ENCODE peak calls at places on chromosomes 6 and 20, in ten cellular contexts. H, Y, O, C, L, M, N, D, S and R are unnamed samples.

GRCh38 chr6:1586256-1586655 is 23.5 kb upstream of the FOXC1 start:
- DNase-seq in O (no peak), H (no peak), L (no peak), Y (no peak), S (no peak), C (no peak), M (no peak), D (no peak), N (no peak), R (no peak)

GRCh38 chr6:108737594-108738546 is 110.4 kb upstream of the ARMC2 start:
- DNase-seq in L (no peak), O (no peak), S (no peak), Y (peak; percentile 89), N (peak; percentile 3), C (peak; percentile 86), H (no peak), D (peak; percentile 18), M (no peak), R (no peak)

GRCh38 chr20:53180928-53181362 is 208.8 kb downstream of the TSHZ2 start:
- DNase-seq in S (no peak), N (no peak), O (no peak), D (no peak), L (no peak), Y (no peak), H (no peak), M (no peak), C (no peak), R (no peak)

GRCh38 chr20:34390769-34391447 is 27.8 kb downstream of the ITCH start:
- DNase-seq in N (peak; percentile 51), C (peak; percentile 85), M (no peak), D (no peak), H (no peak), Y (peak; percentile 72), S (no peak), O (no peak), L (no peak), R (no peak)

GRCh38 chr20:5990946-5991345 is 40.5 kb downstream of the MCM8 start:
- DNase-seq in D (no peak), N (no peak), S (no peak), C (no peak), L (no peak), Y (no peak), M (no peak), H (no peak), O (no peak), R (no peak)

GRCh38 chr6:21971540-21971939 is 325.3 kb downstream of the PRL start:
- DNase-seq in Y (no peak), L (no peak), H (no peak), D (no peak), N (no peak), S (no peak), C (no peak), M (peak; percentile 43), O (no peak), R (no peak)

GRCh38 chr6:160737934-160738333 is 35.9 kb downstream of the PLG start:
- DNase-seq in S (no peak), Y (no peak), D (no peak), O (no peak), M (no peak), H (no peak), C (no peak), N (no peak), L (no peak), R (no peak)

GRCh38 chr6:73696990-73697651 is 1.1 kb downstream of the CD109 start:
- DNase-seq in L (no peak), M (no peak), Y (no peak), N (no peak), C (no peak), H (no peak), O (no peak), S (no peak), D (no peak), R (no peak)

GRCh38 chr20:46688151-46689081 is 828 bp downstream of the TP53RK start:
- DNase-seq in M (no peak), H (no peak), Y (peak; percentile 50), C (no peak), D (no peak), L (no peak), S (no peak), N (no peak), O (no peak), R (peak; percentile 29)

GRCh38 chr6:169160091-169160854 is 93.4 kb downstream of the THBS2 start:
- DNase-seq in O (no peak), D (no peak), H (no peak), Y (no peak), S (no peak), N (no peak), M (no peak), L (no peak), C (no peak), R (no peak)

GRCh38 chr6:36793913-36794703 is 45.1 kb downstream of the CPNE5 start:
- DNase-seq in C (no peak), L (peak; percentile 59), H (no peak), M (no peak), D (no peak), O (no peak), N (no peak), Y (no peak), S (no peak), R (peak; percentile 74)

GRCh38 chr6:6825986-6826901 is 237.7 kb downstream of the LY86 start:
- DNase-seq in D (peak; percentile 64), O (no peak), Y (no peak), S (peak; percentile 90), H (no peak), N (no peak), M (no peak), C (no peak), L (no peak), R (peak; percentile 33)

GRCh38 chr6:46042355-46042999 is 26.8 kb upstream of the CLIC5 start:
- DNase-seq in N (no peak), L (no peak), C (peak; percentile 58), S (no peak), O (peak; percentile 16), M (peak; percentile 13), D (no peak), Y (peak; percentile 34), H (peak; percentile 73), R (peak; percentile 27)

GRCh38 chr6:27871919-27872633 is 40.1 kb downstream of the OR2B2 start:
- DNase-seq in L (peak; percentile 93), S (peak; percentile 90), O (peak; percentile 85), M (peak; percentile 47), D (peak; percentile 77), Y (peak; percentile 95), H (no peak), N (peak; percentile 60), C (no peak), R (peak; percentile 83)

GRCh38 chr6:12324096-12324495 is 33.9 kb downstream of the EDN1 start:
- DNase-seq in O (no peak), S (no peak), N (no peak), C (peak; percentile 99), D (no peak), Y (peak; percentile 40), H (no peak), L (no peak), M (no peak), R (no peak)

GRCh38 chr20:61937963-61938838 is 127.5 kb downstream of the TAF4 start:
- DNase-seq in M (no peak), Y (no peak), S (no peak), N (no peak), D (no peak), O (no peak), L (no peak), H (no peak), C (no peak), R (no peak)

GRCh38 chr20:14219801-14220461 is 117.5 kb downstream of the FLRT3 start:
- DNase-seq in D (no peak), L (no peak), M (no peak), O (no peak), H (no peak), C (peak; percentile 15), Y (no peak), S (no peak), N (no peak), R (no peak)

GRCh38 chr6:159074120-159074684 is 29.4 kb upstream of the TAGAP start:
- DNase-seq in C (peak; percentile 41), N (no peak), M (peak; percentile 29), H (peak; percentile 70), O (peak; percentile 34), L (peak; percentile 41), D (no peak), Y (peak; percentile 28), S (no peak), R (peak; percentile 74)

GRCh38 chr20:5354871-5355270 is 38.1 kb upstream of the PROKR2 start:
- DNase-seq in C (no peak), D (no peak), N (no peak), O (no peak), M (no peak), L (no peak), Y (no peak), H (no peak), S (peak; percentile 29), R (no peak)

GRCh38 chr20:9551808-9552550 is 37.6 kb downstream of the LAMP5 start:
- DNase-seq in M (peak; percentile 4), C (no peak), L (no peak), H (no peak), N (no peak), S (no peak), D (no peak), O (no peak), Y (no peak), R (no peak)

GRCh38 chr20:38109025-38109541 is 56.0 kb downstream of the TGM2 start:
- DNase-seq in H (no peak), C (no peak), S (no peak), D (no peak), O (no peak), M (no peak), N (no peak), L (no peak), Y (peak; percentile 87), R (peak; percentile 40)

GRCh38 chr6:52154381-52154780 is 31.8 kb upstream of the IL17A start:
- DNase-seq in N (no peak), Y (no peak), C (no peak), S (no peak), O (no peak), M (no peak), H (no peak), L (no peak), D (no peak), R (no peak)